ENCODE peak calls at places on chromosome 10, in eight cellular contexts. L, Z, R, O, S, F, I and Y are unnamed samples.
A peak's percentile ranks its signal among the peaks of the same experiment; 100 is the strongest.

GRCh38 chr10:58243269-58243668 is 24.4 kb downstream of the IPMK start:
- DNase-seq in L (no peak), Z (no peak), R (no peak), O (no peak), S (no peak), F (no peak), I (no peak), Y (peak; percentile 59)

GRCh38 chr10:28302012-28302667 is 724 bp downstream of the MPP7 start:
- DNase-seq in L (peak; percentile 42), Z (no peak), R (no peak), O (peak; percentile 26), S (peak; percentile 16), F (no peak), I (no peak), Y (no peak)

GRCh38 chr10:88693392-88694020 is 12.5 kb upstream of the LIPK start:
- DNase-seq in L (no peak), Z (no peak), R (no peak), O (no peak), S (no peak), F (no peak), I (no peak), Y (no peak)

GRCh38 chr10:52284416-52285013 is 29.6 kb upstream of the DKK1 start:
- DNase-seq in L (no peak), Z (no peak), R (no peak), O (no peak), S (no peak), F (no peak), I (no peak), Y (no peak)

GRCh38 chr10:113073549-113074189 is 123.6 kb downstream of the TCF7L2 start:
- DNase-seq in L (peak; percentile 40), Z (no peak), R (peak; percentile 99), O (peak; percentile 47), S (peak; percentile 92), F (peak; percentile 98), I (no peak), Y (peak; percentile 72)

GRCh38 chr10:48748573-48748972 is 63.9 kb downstream of the WDFY4 start:
- DNase-seq in L (no peak), Z (no peak), R (no peak), O (no peak), S (no peak), F (no peak), I (peak; percentile 47), Y (no peak)

GRCh38 chr10:117186832-117187615 is 10.3 kb upstream of the KCNK18 start:
- DNase-seq in L (no peak), Z (no peak), R (no peak), O (no peak), S (peak; percentile 77), F (no peak), I (no peak), Y (no peak)

GRCh38 chr10:32372000-32372875 is 25.3 kb upstream of the EPC1 start:
- DNase-seq in L (no peak), Z (no peak), R (no peak), O (peak; percentile 73), S (peak; percentile 52), F (no peak), I (no peak), Y (peak; percentile 30)

DNA sequence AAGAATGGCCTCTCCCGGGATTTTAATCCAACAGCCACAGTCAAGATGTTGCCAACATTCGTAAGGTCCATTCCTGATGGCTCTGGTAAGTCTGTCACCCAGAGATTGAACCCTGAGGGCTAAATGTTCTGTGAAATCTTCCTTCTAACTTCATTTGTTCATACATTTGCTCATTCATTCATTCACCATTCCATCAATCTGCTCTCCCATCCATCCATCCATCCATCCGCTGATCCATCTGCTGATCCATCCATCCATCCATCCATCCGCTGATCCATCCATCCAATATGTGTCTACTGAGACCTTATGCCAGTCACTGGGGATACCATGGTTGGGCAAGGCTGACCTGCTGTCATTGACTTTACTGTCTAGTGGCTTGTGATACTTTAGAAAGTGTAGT is 65.6 kb downstream of the HK1 start:
- DNase-seq in L (no peak), Z (no peak), R (no peak), O (no peak), S (no peak), F (no peak), I (no peak), Y (no peak)
- H3K4me3 ChIP-seq in L (no peak overlapping the region), Z (no peak overlapping the region), R (no peak overlapping the region), O (no peak overlapping the region), S (no peak overlapping the region), F (no peak overlapping the region), I (no peak overlapping the region), Y (no peak overlapping the region)

GRCh38 chr10:62250594-62251198 is 17.9 kb downstream of the RTKN2 start:
- DNase-seq in L (no peak), Z (no peak), R (no peak), O (no peak), S (peak; percentile 100), F (peak; percentile 96), I (no peak), Y (no peak)

GRCh38 chr10:62252051-62252450 is 16.6 kb downstream of the RTKN2 start:
- DNase-seq in L (no peak), Z (no peak), R (no peak), O (no peak), S (no peak), F (no peak), I (no peak), Y (no peak)

GRCh38 chr10:62248465-62248864 is 20.2 kb downstream of the RTKN2 start:
- DNase-seq in L (no peak), Z (no peak), R (no peak), O (no peak), S (peak; percentile 90), F (no peak), I (no peak), Y (no peak)

GRCh38 chr10:62253704-62254103 is 14.9 kb downstream of the RTKN2 start:
- DNase-seq in L (no peak), Z (no peak), R (no peak), O (no peak), S (no peak), F (no peak), I (no peak), Y (no peak)

GRCh38 chr10:62249974-62250373 is 18.7 kb downstream of the RTKN2 start:
- DNase-seq in L (no peak), Z (no peak), R (no peak), O (no peak), S (peak; percentile 20), F (no peak), I (no peak), Y (no peak)
- H3K27ac ChIP-seq in L (no peak overlapping the region), Z (no peak overlapping the region), R (no peak overlapping the region), O (no peak overlapping the region), S (peak overlapping the region; percentile 44), F (peak overlapping the region; percentile 83), I (no peak overlapping the region), Y (no peak overlapping the region)

GRCh38 chr10:90674461-90674860 is 183.4 kb downstream of the HTR7 start:
- DNase-seq in L (no peak), Z (no peak), R (no peak), O (no peak), S (no peak), F (no peak), I (no peak), Y (no peak)

GRCh38 chr10:90675621-90676020 is 182.2 kb downstream of the HTR7 start:
- DNase-seq in L (no peak), Z (no peak), R (no peak), O (no peak), S (peak; percentile 87), F (no peak), I (no peak), Y (no peak)

DNA sequence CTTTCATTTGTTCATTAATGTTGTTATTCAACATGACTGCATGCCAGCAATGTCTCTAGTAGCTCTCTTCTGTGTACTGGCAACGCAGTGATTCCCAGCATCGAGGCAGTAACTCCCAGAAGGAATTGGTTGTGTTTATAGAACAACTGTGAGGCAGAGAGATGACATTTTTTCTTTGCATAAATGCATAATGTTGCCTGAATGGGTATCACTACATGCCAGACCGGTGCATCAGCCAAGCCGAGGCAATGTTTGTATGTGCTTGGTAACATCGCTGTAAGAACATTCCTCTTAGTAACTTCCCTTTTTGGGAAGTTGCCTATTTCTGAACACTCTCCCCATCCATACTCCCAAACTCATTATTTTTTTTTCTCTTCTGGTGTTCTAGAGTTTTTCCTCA is 182.9 kb downstream of the HTR7 start:
- DNase-seq in L (no peak), Z (no peak), R (peak; percentile 72), O (no peak), S (peak; percentile 81), F (no peak), I (no peak), Y (no peak)
- H3K4me3 ChIP-seq in L (no peak overlapping the region), Z (no peak overlapping the region), R (no peak overlapping the region), O (no peak overlapping the region), S (peak overlapping the region; percentile 34), F (no peak overlapping the region), I (no peak overlapping the region), Y (no peak overlapping the region)

GRCh38 chr10:110772454-110773025 is 99.2 kb upstream of the PDCD4 start:
- DNase-seq in L (no peak), Z (no peak), R (no peak), O (no peak), S (no peak), F (no peak), I (no peak), Y (no peak)

GRCh38 chr10:110775022-110775379 is 96.7 kb upstream of the PDCD4 start:
- DNase-seq in L (no peak), Z (no peak), R (no peak), O (no peak), S (peak; percentile 90), F (peak; percentile 12), I (no peak), Y (no peak)

GRCh38 chr10:110775406-110775805 is 96.3 kb upstream of the PDCD4 start:
- DNase-seq in L (no peak), Z (no peak), R (no peak), O (no peak), S (no peak), F (no peak), I (no peak), Y (no peak)

GRCh38 chr10:110774069-110775021 is 97.4 kb upstream of the PDCD4 start:
- DNase-seq in L (no peak), Z (no peak), R (peak; percentile 67), O (no peak), S (peak; percentile 83), F (peak; percentile 82), I (no peak), Y (no peak)

DNA sequence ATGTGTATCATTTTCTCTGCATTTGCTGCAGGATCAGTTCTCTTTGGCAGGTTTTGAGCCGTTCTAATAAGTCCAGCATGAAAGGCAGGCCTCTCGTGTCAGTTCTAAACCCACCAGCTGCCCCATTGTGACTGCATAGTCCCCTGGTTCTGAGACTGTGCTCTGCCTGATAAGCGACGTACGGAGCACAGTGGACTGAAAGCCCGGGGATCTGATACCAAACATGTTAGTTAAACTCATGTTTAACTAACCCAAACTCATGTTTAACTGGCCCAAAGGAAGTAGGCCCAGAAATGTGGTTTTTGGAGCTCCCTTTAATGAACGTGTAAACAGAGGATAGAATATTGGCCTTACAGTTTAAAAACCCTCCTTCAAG is 98.0 kb upstream of the PDCD4 start:
- DNase-seq in L (no peak), Z (no peak), R (no peak), O (no peak), S (no peak), F (no peak), I (no peak), Y (no peak)
- H3K27ac ChIP-seq in L (peak overlapping the region; percentile 62), Z (no peak overlapping the region), R (peak overlapping the region; percentile 75), O (no peak overlapping the region), S (peak overlapping the region; percentile 89), F (no peak overlapping the region), I (no peak overlapping the region), Y (no peak overlapping the region)

GRCh38 chr10:132516771-132517725 is 20.5 kb upstream of the INPP5A start:
- DNase-seq in L (peak; percentile 95), Z (no peak), R (peak; percentile 98), O (peak; percentile 90), S (peak; percentile 75), F (peak; percentile 72), I (peak; percentile 96), Y (peak; percentile 94)
- H3K4me3 ChIP-seq in L (peak overlapping the region; percentile 32), Z (no peak overlapping the region), R (peak overlapping the region; percentile 21), O (no peak overlapping the region), S (peak overlapping the region; percentile 21), F (peak overlapping the region; percentile 14), I (no peak overlapping the region), Y (no peak overlapping the region)